ENCODE peak calls at places on chromosomes 11 and 22, in six cellular contexts. A, D, U, L, Y and F are unnamed samples.

GRCh38 chr22:46192210-46192993 is 42.1 kb downstream of the PPARA start:
- DNase-seq in A (peak; percentile 16), L (no peak), U (no peak), Y (no peak), D (no peak), F (no peak)

GRCh38 chr11:122601131-122602125 is 54.1 kb upstream of the UBASH3B start:
- DNase-seq in U (no peak), L (no peak), D (no peak), A (no peak), Y (no peak), F (no peak)

GRCh38 chr22:48663297-48663696 is 1164.4 kb downstream of the BRD1 start:
- DNase-seq in L (no peak), U (no peak), D (no peak), A (no peak), Y (no peak), F (no peak)

GRCh38 chr11:69891421-69892236 is 72.4 kb upstream of the FGF3 start:
- DNase-seq in U (no peak), A (no peak), Y (no peak), L (no peak), D (no peak), F (no peak)

GRCh38 chr22:29580200-29580810 is 608 bp downstream of the NIPSNAP1 start:
- DNase-seq in L (no peak), Y (peak; percentile 31), U (peak; percentile 63), A (no peak), D (no peak), F (no peak)

GRCh38 chr11:83909579-83909978 is 623.4 kb upstream of the CCDC90B start:
- DNase-seq in U (no peak), Y (no peak), A (no peak), D (no peak), L (no peak), F (no peak)

GRCh38 chr11:73230931-73231330 is 12.8 kb downstream of the P2RY2 start:
- DNase-seq in Y (no peak), U (no peak), L (no peak), A (no peak), D (no peak), F (no peak)

GRCh38 chr11:33987975-33988580 is 63.5 kb upstream of the CAPRIN1 start:
- DNase-seq in Y (peak; percentile 65), L (peak; percentile 42), D (peak; percentile 31), U (peak; percentile 80), A (peak; percentile 84), F (peak; percentile 74)

GRCh38 chr22:24433001-24433867 is 5.8 kb downstream of the ADORA2A start:
- DNase-seq in D (no peak), Y (no peak), L (no peak), A (no peak), U (no peak), F (no peak)

GRCh38 chr11:110217478-110217877 is 78.9 kb downstream of the RDX start:
- DNase-seq in L (no peak), U (no peak), Y (no peak), D (no peak), A (no peak), F (no peak)

GRCh38 chr22:37229012-37229804 is 14.9 kb downstream of the RAC2 start:
- DNase-seq in Y (peak; percentile 37), U (no peak), A (no peak), L (no peak), D (no peak), F (no peak)

GRCh38 chr11:60705895-60706294 is 6.5 kb downstream of the MS4A8 start:
- DNase-seq in L (no peak), D (no peak), U (no peak), A (no peak), Y (no peak), F (no peak)

GRCh38 chr11:1156506-1157340 is 1.0 kb upstream of the MUC5AC start:
- DNase-seq in A (no peak), L (no peak), U (no peak), D (no peak), Y (no peak), F (no peak)

GRCh38 chr22:32623943-32624342 is 149.3 kb downstream of the FBXO7 start:
- DNase-seq in L (no peak), Y (peak; percentile 14), U (no peak), A (no peak), D (no peak), F (no peak)

GRCh38 chr11:10414659-10415058 is 40.4 kb upstream of the AMPD3 start:
- DNase-seq in Y (no peak), A (no peak), U (no peak), D (no peak), L (no peak), F (no peak)

GRCh38 chr11:125974284-125974683 is 28.4 kb downstream of the VSIG10L2 start:
- DNase-seq in D (no peak), A (no peak), L (no peak), U (no peak), Y (no peak), F (no peak)

GRCh38 chr11:66369073-66369894 is 2.3 kb downstream of the SLC29A2 start:
- DNase-seq in D (no peak), U (no peak), A (no peak), Y (no peak), L (no peak), F (no peak)

GRCh38 chr11:117584056-117584830 is 212.8 kb downstream of the DSCAML1 start:
- DNase-seq in A (no peak), U (no peak), Y (no peak), D (no peak), L (no peak), F (no peak)

GRCh38 chr11:72381584-72382090 is 52.7 kb downstream of the CLPB start:
- DNase-seq in A (no peak), D (no peak), Y (no peak), U (no peak), L (no peak), F (no peak)

GRCh38 chr11:100939581-100939980 is 190.0 kb downstream of the PGR start:
- DNase-seq in U (no peak), Y (no peak), A (no peak), L (no peak), D (no peak), F (no peak)

GRCh38 chr11:45225277-45225676 is 60.9 kb downstream of the SYT13 start:
- DNase-seq in Y (no peak), A (no peak), U (no peak), L (no peak), D (no peak), F (no peak)

GRCh38 chr22:47748887-47749286 is 986.4 kb downstream of the TBC1D22A start:
- DNase-seq in D (no peak), U (no peak), Y (no peak), A (no peak), L (no peak), F (no peak)

GRCh38 chr22:22406445-22406844 is 102.1 kb downstream of the ZNF280B start:
- DNase-seq in U (no peak), Y (no peak), D (no peak), L (no peak), A (no peak), F (no peak)

GRCh38 chr22:26897384-26897783 is 240.0 kb downstream of the MIAT start:
- DNase-seq in A (no peak), L (no peak), Y (no peak), D (no peak), U (peak; percentile 19), F (no peak)

GRCh38 chr11:70467196-70468085 is 69.1 kb downstream of the CTTN start:
- DNase-seq in A (peak; percentile 42), U (peak; percentile 91), D (no peak), L (peak; percentile 82), Y (peak; percentile 57), F (no peak)

GRCh38 chr11:19597876-19598275 is 114.8 kb upstream of the NAV2 start:
- DNase-seq in D (no peak), L (no peak), U (no peak), A (no peak), Y (no peak), F (no peak)

GRCh38 chr11:119262668-119263351 is 54.1 kb downstream of the MCAM start:
- DNase-seq in A (no peak), U (no peak), L (no peak), D (no peak), Y (no peak), F (no peak)

GRCh38 chr11:62545437-62546243 is 966 bp downstream of the AHNAK start:
- DNase-seq in Y (peak; percentile 88), D (no peak), U (peak; percentile 85), L (peak; percentile 95), A (no peak), F (no peak)

GRCh38 chr22:44944891-44945600 is 64.8 kb downstream of the PHF21B start:
- DNase-seq in L (no peak), D (no peak), U (no peak), Y (no peak), A (no peak), F (no peak)

GRCh38 chr11:44992181-44992582 is 41.5 kb upstream of the TP53I11 start:
- DNase-seq in Y (peak; percentile 89), U (no peak), L (no peak), D (no peak), A (no peak), F (no peak)

GRCh38 chr11:62122076-62122475 is 1.7 kb upstream of the INCENP start:
- DNase-seq in L (no peak), Y (no peak), U (no peak), A (no peak), D (no peak), F (no peak)

GRCh38 chr11:41456288-41456687 is 3.2 kb downstream of the LRRC4C start:
- DNase-seq in L (no peak), Y (no peak), D (no peak), U (no peak), A (no peak), F (peak; percentile 47)

GRCh38 chr11:103202048-103202651 is 92.9 kb downstream of the DYNC2H1 start:
- DNase-seq in Y (no peak), L (no peak), A (no peak), D (no peak), U (no peak), F (peak; percentile 5)

GRCh38 chr11:64235427-64236161 is 1.2 kb downstream of the VEGFB start:
- DNase-seq in A (no peak), U (no peak), L (no peak), D (no peak), Y (peak; percentile 62), F (no peak)

GRCh38 chr11:66850588-66851250 is 6.1 kb upstream of the LRFN4 start:
- DNase-seq in L (peak; percentile 9), A (no peak), D (no peak), U (no peak), Y (no peak), F (no peak)

GRCh38 chr22:38035530-38035885 is 21.7 kb upstream of the PICK1 start:
- DNase-seq in D (no peak), A (no peak), Y (no peak), U (no peak), L (no peak), F (no peak)

GRCh38 chr22:30301995-30302809 is 12.9 kb upstream of the CASTOR1 start:
- DNase-seq in A (no peak), D (no peak), U (no peak), Y (no peak), L (no peak), F (no peak)

GRCh38 chr11:72812968-72813739 is 1.1 kb upstream of the ATG16L2 start:
- DNase-seq in D (peak; percentile 43), A (peak; percentile 21), L (no peak), U (peak; percentile 74), Y (peak; percentile 53), F (no peak)

GRCh38 chr11:33930317-33931021 is 38.6 kb upstream of the LMO2 start:
- DNase-seq in D (no peak), L (no peak), Y (no peak), U (no peak), A (peak; percentile 52), F (no peak)

GRCh38 chr11:127074151-127074761 is 73.7 kb upstream of the KIRREL3 start:
- DNase-seq in U (no peak), A (peak; percentile 14), L (no peak), D (no peak), Y (peak; percentile 22), F (no peak)